ENCODE peak calls at places on chromosomes 12 and 14, in five cellular contexts. One of them, this sample, is unnamed.

GRCh38 chr12:104710940-104711725 is 247.0 kb downstream of the SLC41A2 start:
- DNase-seq in A549: no peak
- DNase-seq in GM23248: peak
- DNase-seq in putamen: peak
- DNase-seq in T-helper 1 cell: no peak
- DNase-seq in this sample: peak

GRCh38 chr14:99708449-99708848 is 24.4 kb downstream of the CYP46A1 start:
- DNase-seq in A549: no peak
- DNase-seq in GM23248: no peak
- DNase-seq in putamen: no peak
- DNase-seq in T-helper 1 cell: no peak
- DNase-seq in this sample: no peak

GRCh38 chr12:124828264-124829007 is 35.2 kb downstream of the SCARB1 start:
- DNase-seq in A549: peak
- DNase-seq in GM23248: peak
- DNase-seq in putamen: no peak
- DNase-seq in T-helper 1 cell: no peak
- DNase-seq in this sample: no peak

GRCh38 chr14:69038449-69039286 is 59.6 kb upstream of the ACTN1 start:
- DNase-seq in A549: peak
- DNase-seq in GM23248: peak
- DNase-seq in putamen: no peak
- DNase-seq in T-helper 1 cell: no peak
- DNase-seq in this sample: no peak

GRCh38 chr14:81430284-81430683 is 30.2 kb upstream of the STON2 start:
- DNase-seq in A549: no peak
- DNase-seq in GM23248: no peak
- DNase-seq in putamen: no peak
- DNase-seq in T-helper 1 cell: no peak
- DNase-seq in this sample: peak

GRCh38 chr14:60977848-60978247 is 3.0 kb downstream of the TRMT5 start:
- DNase-seq in A549: no peak
- DNase-seq in GM23248: no peak
- DNase-seq in putamen: no peak
- DNase-seq in T-helper 1 cell: no peak
- DNase-seq in this sample: no peak

GRCh38 chr14:94827711-94828505 is 58.0 kb upstream of the GSC start:
- DNase-seq in A549: no peak
- DNase-seq in GM23248: no peak
- DNase-seq in putamen: no peak
- DNase-seq in T-helper 1 cell: no peak
- DNase-seq in this sample: no peak

GRCh38 chr14:100424504-100425453 is 101.6 kb downstream of the SLC25A47 start:
- DNase-seq in A549: no peak
- DNase-seq in GM23248: peak
- DNase-seq in putamen: no peak
- DNase-seq in T-helper 1 cell: peak
- DNase-seq in this sample: no peak

GRCh38 chr12:3310271-3311026 is 180.6 kb upstream of the PRMT8 start:
- DNase-seq in A549: no peak
- DNase-seq in GM23248: no peak
- DNase-seq in putamen: no peak
- DNase-seq in T-helper 1 cell: no peak
- DNase-seq in this sample: no peak

This sample was measured in Ammon's horn.